ENCODE peak calls at places on chromosomes 6 and 20, in five cellular contexts. H, Q, L, C and K are unnamed samples.

GRCh38 chr6:79307321-79308036 is 73.0 kb upstream of the HMGN3 start:
- DNase-seq in H (no peak), Q (no peak), L (peak), C (peak), K (no peak)

GRCh38 chr20:52614036-52614863 is 357.9 kb upstream of the TSHZ2 start:
- DNase-seq in H (no peak), Q (no peak), L (no peak), C (no peak), K (no peak)

GRCh38 chr20:51350941-51351631 is 191.4 kb downstream of the NFATC2 start:
- DNase-seq in H (no peak), Q (no peak), L (no peak), C (peak), K (no peak)

GRCh38 chr20:46890682-46891081 is 4.0 kb upstream of the EYA2 start:
- DNase-seq in H (no peak), Q (no peak), L (no peak), C (no peak), K (no peak)

GRCh38 chr6:52537001-52537753 is 39.7 kb downstream of the TRAM2 start:
- DNase-seq in H (no peak), Q (no peak), L (no peak), C (no peak), K (no peak)

GRCh38 chr6:37210313-37210898 is 40.5 kb downstream of the PIM1 start:
- DNase-seq in H (peak), Q (peak), L (peak), C (peak), K (peak)

GRCh38 chr6:129733290-129733689 is 23.3 kb upstream of the ARHGAP18 start:
- DNase-seq in H (no peak), Q (no peak), L (no peak), C (no peak), K (no peak)

GRCh38 chr6:111604259-111605099 is 1.2 kb downstream of the TRAF3IP2 start:
- DNase-seq in H (peak), Q (no peak), L (no peak), C (peak), K (no peak)

GRCh38 chr20:57566803-57567459 is 6.0 kb downstream of the PCK1 start:
- DNase-seq in H (no peak), Q (no peak), L (no peak), C (no peak), K (no peak)

GRCh38 chr20:52529856-52530255 is 338.3 kb upstream of the ZFP64 start:
- DNase-seq in H (no peak), Q (no peak), L (no peak), C (peak), K (no peak)